ENCODE peak calls at places on chromosomes 16 and 17, in ten cellular contexts. One of them, this sample, is unnamed.

GRCh38 chr17:81708739-81709185 is 3.3 kb upstream of the SLC25A10 start:
- DNase-seq in AG09319: no peak
- DNase-seq in mucosa of descending colon: no peak
- DNase-seq in kidney epithelial cell: no peak
- DNase-seq in stomach: no peak
- DNase-seq in Calu3: no peak
- DNase-seq in H9: no peak
- DNase-seq in glutamatergic neuron: no peak
- DNase-seq in K562: no peak
- DNase-seq in B cell: no peak
- DNase-seq in this sample: no peak

GRCh38 chr16:34054969-34055368 is 595.6 kb downstream of the TP53TG3F start:
- DNase-seq in H9: no peak
- DNase-seq in B cell: no peak
- DNase-seq in AG09319: no peak
- DNase-seq in glutamatergic neuron: no peak
- DNase-seq in kidney epithelial cell: no peak
- DNase-seq in mucosa of descending colon: no peak
- DNase-seq in stomach: no peak
- DNase-seq in Calu3: no peak
- DNase-seq in K562: no peak
- DNase-seq in this sample: no peak

GRCh38 chr17:43860077-43860725 is 13.2 kb downstream of the CD300LG start:
- DNase-seq in AG09319: no peak
- DNase-seq in K562: no peak
- DNase-seq in kidney epithelial cell: no peak
- DNase-seq in B cell: no peak
- DNase-seq in mucosa of descending colon: no peak
- DNase-seq in glutamatergic neuron: no peak
- DNase-seq in Calu3: no peak
- DNase-seq in H9: no peak
- DNase-seq in stomach: no peak
- DNase-seq in this sample: peak

GRCh38 chr16:88743693-88744519 is 37.6 kb downstream of the CTU2 start:
- DNase-seq in glutamatergic neuron: peak
- DNase-seq in mucosa of descending colon: peak
- DNase-seq in Calu3: peak
- DNase-seq in stomach: peak
- DNase-seq in kidney epithelial cell: no peak
- DNase-seq in K562: peak
- DNase-seq in B cell: peak
- DNase-seq in H9: peak
- DNase-seq in AG09319: peak
- DNase-seq in this sample: peak

GRCh38 chr17:80195671-80196529 is 24.2 kb downstream of the SGSH start:
- DNase-seq in H9: peak
- DNase-seq in Calu3: peak
- DNase-seq in kidney epithelial cell: no peak
- DNase-seq in glutamatergic neuron: no peak
- DNase-seq in mucosa of descending colon: peak
- DNase-seq in K562: peak
- DNase-seq in AG09319: no peak
- DNase-seq in stomach: no peak
- DNase-seq in B cell: peak
- DNase-seq in this sample: peak

GRCh38 chr16:67447508-67448076 is 16.7 kb downstream of the HSD11B2 start:
- DNase-seq in kidney epithelial cell: no peak
- DNase-seq in H9: peak
- DNase-seq in K562: peak
- DNase-seq in B cell: peak
- DNase-seq in glutamatergic neuron: no peak
- DNase-seq in Calu3: peak
- DNase-seq in stomach: peak
- DNase-seq in mucosa of descending colon: peak
- DNase-seq in AG09319: no peak
- DNase-seq in this sample: peak

GRCh38 chr17:28912938-28913333 is 10.1 kb upstream of the DHRS13 start:
- DNase-seq in H9: no peak
- DNase-seq in kidney epithelial cell: no peak
- DNase-seq in stomach: no peak
- DNase-seq in glutamatergic neuron: no peak
- DNase-seq in K562: no peak
- DNase-seq in B cell: peak
- DNase-seq in AG09319: no peak
- DNase-seq in mucosa of descending colon: no peak
- DNase-seq in Calu3: no peak
- DNase-seq in this sample: no peak

GRCh38 chr17:63645775-63646491 is 23.7 kb downstream of the MAP3K3 start:
- DNase-seq in Calu3: no peak
- DNase-seq in K562: no peak
- DNase-seq in kidney epithelial cell: no peak
- DNase-seq in stomach: no peak
- DNase-seq in mucosa of descending colon: no peak
- DNase-seq in H9: no peak
- DNase-seq in AG09319: no peak
- DNase-seq in glutamatergic neuron: no peak
- DNase-seq in B cell: no peak
- DNase-seq in this sample: no peak

GRCh38 chr16:10388987-10389386 is 3.1 kb downstream of the ATF7IP2 start:
- DNase-seq in K562: no peak
- DNase-seq in mucosa of descending colon: no peak
- DNase-seq in B cell: no peak
- DNase-seq in stomach: no peak
- DNase-seq in Calu3: no peak
- DNase-seq in glutamatergic neuron: no peak
- DNase-seq in kidney epithelial cell: no peak
- DNase-seq in H9: no peak
- DNase-seq in AG09319: no peak
- DNase-seq in this sample: no peak

GRCh38 chr16:10386517-10387377 is 886 bp downstream of the ATF7IP2 start:
- DNase-seq in mucosa of descending colon: no peak
- DNase-seq in stomach: no peak
- DNase-seq in glutamatergic neuron: no peak
- DNase-seq in K562: no peak
- DNase-seq in B cell: no peak
- DNase-seq in H9: no peak
- DNase-seq in AG09319: no peak
- DNase-seq in Calu3: no peak
- DNase-seq in kidney epithelial cell: no peak
- DNase-seq in this sample: no peak

GRCh38 chr16:10387378-10387681 is 1.5 kb downstream of the ATF7IP2 start:
- DNase-seq in glutamatergic neuron: no peak
- DNase-seq in B cell: no peak
- DNase-seq in stomach: no peak
- DNase-seq in kidney epithelial cell: no peak
- DNase-seq in AG09319: no peak
- DNase-seq in H9: no peak
- DNase-seq in K562: no peak
- DNase-seq in mucosa of descending colon: no peak
- DNase-seq in Calu3: no peak
- DNase-seq in this sample: no peak

GRCh38 chr16:10385725-10386516 is at the start of gene ATF7IP2:
- DNase-seq in H9: peak
- DNase-seq in K562: peak
- DNase-seq in mucosa of descending colon: peak
- DNase-seq in stomach: peak
- DNase-seq in kidney epithelial cell: peak
- DNase-seq in AG09319: peak
- DNase-seq in B cell: peak
- DNase-seq in glutamatergic neuron: peak
- DNase-seq in Calu3: peak
- DNase-seq in this sample: peak

DNA sequence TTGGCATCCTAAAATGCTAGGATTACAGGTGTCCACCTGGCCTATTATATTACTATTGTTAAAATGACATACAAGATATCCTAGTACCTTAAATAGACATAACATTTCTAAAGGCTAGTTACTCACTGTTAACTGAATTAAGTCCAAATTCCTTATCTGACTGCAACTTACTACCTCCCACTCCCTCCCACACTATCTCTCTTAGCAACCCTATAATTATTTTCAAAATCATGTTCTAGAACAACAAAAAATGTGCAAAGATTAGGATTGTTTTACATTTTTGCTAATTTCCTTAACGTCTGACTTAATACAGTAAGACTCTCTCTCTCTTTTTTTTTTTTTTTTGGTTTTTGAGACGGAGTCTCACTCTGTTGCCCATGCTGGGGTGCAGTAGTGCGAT is 2.2 kb upstream of the ATF7IP2 start:
- DNase-seq in stomach: no peak
- DNase-seq in Calu3: no peak
- DNase-seq in kidney epithelial cell: no peak
- DNase-seq in mucosa of descending colon: no peak
- DNase-seq in glutamatergic neuron: no peak
- DNase-seq in AG09319: no peak
- DNase-seq in H9: no peak
- DNase-seq in K562: no peak
- DNase-seq in B cell: no peak
- DNase-seq in this sample: no peak
- TF ChIP-seq CTCF in stomach: no peak
- TF ChIP-seq CTCF in Calu3: no peak
- TF ChIP-seq CTCF in kidney epithelial cell: no peak
- TF ChIP-seq CTCF in mucosa of descending colon: no peak
- TF ChIP-seq CTCF in glutamatergic neuron: no peak
- TF ChIP-seq CTCF in AG09319: no peak
- TF ChIP-seq CTCF in H9: no peak
- TF ChIP-seq CTCF in K562: no peak
- TF ChIP-seq CTCF in B cell: no peak
- TF ChIP-seq CTCF in this sample: no peak

DNA sequence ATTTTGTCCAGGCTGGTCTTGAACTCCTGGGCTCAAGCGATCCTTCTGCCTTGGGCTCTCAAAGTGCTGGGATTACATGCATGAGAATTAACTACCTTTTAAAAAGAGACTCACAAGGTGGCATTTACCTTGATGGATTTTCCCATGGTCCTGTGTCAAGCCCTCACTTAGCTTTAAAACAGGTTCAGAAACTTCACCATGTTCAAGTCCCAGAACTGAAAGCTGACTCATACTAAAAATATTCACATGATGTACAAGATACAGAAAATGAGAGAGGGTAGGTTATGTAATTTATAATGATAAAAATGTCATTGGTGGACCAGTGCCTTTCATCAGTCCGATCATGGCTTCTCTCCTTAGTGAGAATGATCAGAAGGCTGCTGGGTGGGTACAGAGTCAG is 4.3 kb upstream of the AKAP1 start:
- DNase-seq in Calu3: no peak
- DNase-seq in K562: no peak
- DNase-seq in B cell: no peak
- DNase-seq in AG09319: no peak
- DNase-seq in kidney epithelial cell: no peak
- DNase-seq in stomach: no peak
- DNase-seq in H9: no peak
- DNase-seq in mucosa of descending colon: no peak
- DNase-seq in glutamatergic neuron: no peak
- DNase-seq in this sample: no peak
- TF ChIP-seq CTCF in Calu3: no peak
- TF ChIP-seq CTCF in K562: no peak
- TF ChIP-seq CTCF in B cell: no peak
- TF ChIP-seq CTCF in AG09319: no peak
- TF ChIP-seq CTCF in kidney epithelial cell: no peak
- TF ChIP-seq CTCF in stomach: no peak
- TF ChIP-seq CTCF in H9: no peak
- TF ChIP-seq CTCF in mucosa of descending colon: no peak
- TF ChIP-seq CTCF in glutamatergic neuron: no peak
- TF ChIP-seq CTCF in this sample: no peak

GRCh38 chr16:59410451-59410850 is 676.3 kb upstream of the GOT2 start:
- DNase-seq in stomach: no peak
- DNase-seq in K562: no peak
- DNase-seq in glutamatergic neuron: no peak
- DNase-seq in B cell: no peak
- DNase-seq in Calu3: no peak
- DNase-seq in kidney epithelial cell: no peak
- DNase-seq in mucosa of descending colon: no peak
- DNase-seq in AG09319: no peak
- DNase-seq in H9: no peak
- DNase-seq in this sample: no peak

GRCh38 chr16:59400830-59401229 is 666.7 kb upstream of the GOT2 start:
- DNase-seq in AG09319: no peak
- DNase-seq in kidney epithelial cell: no peak
- DNase-seq in mucosa of descending colon: no peak
- DNase-seq in B cell: no peak
- DNase-seq in Calu3: no peak
- DNase-seq in K562: no peak
- DNase-seq in glutamatergic neuron: no peak
- DNase-seq in H9: no peak
- DNase-seq in stomach: no peak
- DNase-seq in this sample: no peak

DNA sequence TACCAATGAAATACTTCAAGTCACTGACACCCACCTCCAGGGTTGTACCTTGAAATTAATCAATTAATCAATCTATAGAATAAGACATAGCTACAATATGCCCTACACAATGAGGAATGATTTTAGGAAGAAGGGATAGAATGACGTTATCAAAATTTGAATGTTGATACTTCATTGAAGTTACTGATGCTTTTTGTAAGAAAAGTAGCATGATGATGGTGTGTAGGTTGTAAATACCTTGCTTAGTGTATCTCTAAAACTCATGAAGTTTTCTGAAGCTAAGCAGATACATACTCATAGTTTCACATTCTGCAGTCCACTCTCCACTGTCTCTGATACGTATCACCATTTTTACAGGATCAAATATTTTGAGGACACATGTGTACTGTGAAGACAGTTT is 670.4 kb upstream of the GOT2 start:
- DNase-seq in stomach: no peak
- DNase-seq in B cell: no peak
- DNase-seq in glutamatergic neuron: no peak
- DNase-seq in K562: no peak
- DNase-seq in AG09319: no peak
- DNase-seq in Calu3: no peak
- DNase-seq in mucosa of descending colon: no peak
- DNase-seq in kidney epithelial cell: no peak
- DNase-seq in H9: no peak
- DNase-seq in this sample: no peak
- TF ChIP-seq CTCF in stomach: no peak
- TF ChIP-seq CTCF in B cell: no peak
- TF ChIP-seq CTCF in glutamatergic neuron: no peak
- TF ChIP-seq CTCF in K562: no peak
- TF ChIP-seq CTCF in AG09319: no peak
- TF ChIP-seq CTCF in Calu3: no peak
- TF ChIP-seq CTCF in mucosa of descending colon: no peak
- TF ChIP-seq CTCF in kidney epithelial cell: no peak
- TF ChIP-seq CTCF in H9: no peak
- TF ChIP-seq CTCF in this sample: no peak

GRCh38 chr16:78192734-78193133 is 93.3 kb downstream of the WWOX start:
- DNase-seq in glutamatergic neuron: no peak
- DNase-seq in Calu3: no peak
- DNase-seq in K562: no peak
- DNase-seq in stomach: no peak
- DNase-seq in AG09319: no peak
- DNase-seq in H9: no peak
- DNase-seq in B cell: no peak
- DNase-seq in mucosa of descending colon: no peak
- DNase-seq in kidney epithelial cell: no peak
- DNase-seq in this sample: no peak

GRCh38 chr16:78194948-78195347 is 95.5 kb downstream of the WWOX start:
- DNase-seq in Calu3: no peak
- DNase-seq in H9: no peak
- DNase-seq in kidney epithelial cell: no peak
- DNase-seq in B cell: no peak
- DNase-seq in AG09319: no peak
- DNase-seq in K562: no peak
- DNase-seq in mucosa of descending colon: no peak
- DNase-seq in glutamatergic neuron: no peak
- DNase-seq in stomach: no peak
- DNase-seq in this sample: no peak

GRCh38 chr16:78196527-78196926 is 97.1 kb downstream of the WWOX start:
- DNase-seq in H9: no peak
- DNase-seq in kidney epithelial cell: no peak
- DNase-seq in stomach: no peak
- DNase-seq in glutamatergic neuron: no peak
- DNase-seq in K562: no peak
- DNase-seq in mucosa of descending colon: no peak
- DNase-seq in Calu3: no peak
- DNase-seq in B cell: no peak
- DNase-seq in AG09319: no peak
- DNase-seq in this sample: no peak

GRCh38 chr16:78198299-78198698 is 98.8 kb downstream of the WWOX start:
- DNase-seq in H9: no peak
- DNase-seq in glutamatergic neuron: no peak
- DNase-seq in AG09319: no peak
- DNase-seq in kidney epithelial cell: no peak
- DNase-seq in K562: no peak
- DNase-seq in stomach: no peak
- DNase-seq in B cell: no peak
- DNase-seq in mucosa of descending colon: no peak
- DNase-seq in Calu3: no peak
- DNase-seq in this sample: no peak

DNA sequence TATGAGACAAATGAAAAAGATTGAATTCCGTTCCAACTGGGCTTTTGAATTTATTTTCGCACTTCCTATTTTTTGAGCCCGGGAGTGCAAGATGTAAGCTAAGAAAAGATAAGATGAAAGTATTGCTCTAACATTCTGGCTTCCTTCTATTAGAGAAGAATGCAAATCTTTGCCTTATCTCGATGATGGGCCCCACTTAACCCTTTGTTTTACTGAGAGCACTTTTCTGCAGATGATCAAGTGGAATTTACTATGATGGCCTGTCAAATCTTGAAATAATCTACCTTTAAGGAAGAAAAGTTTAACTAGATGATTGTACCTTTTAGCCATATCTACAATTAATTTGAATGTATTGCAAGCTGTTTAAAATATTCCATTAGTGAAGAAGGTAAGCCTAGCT is 96.4 kb downstream of the WWOX start:
- DNase-seq in mucosa of descending colon: no peak
- DNase-seq in Calu3: no peak
- DNase-seq in stomach: no peak
- DNase-seq in AG09319: no peak
- DNase-seq in K562: no peak
- DNase-seq in glutamatergic neuron: no peak
- DNase-seq in H9: no peak
- DNase-seq in kidney epithelial cell: no peak
- DNase-seq in B cell: no peak
- DNase-seq in this sample: no peak
- TF ChIP-seq CTCF in mucosa of descending colon: no peak
- TF ChIP-seq CTCF in Calu3: no peak
- TF ChIP-seq CTCF in stomach: no peak
- TF ChIP-seq CTCF in AG09319: no peak
- TF ChIP-seq CTCF in K562: no peak
- TF ChIP-seq CTCF in glutamatergic neuron: no peak
- TF ChIP-seq CTCF in H9: no peak
- TF ChIP-seq CTCF in kidney epithelial cell: no peak
- TF ChIP-seq CTCF in B cell: no peak
- TF ChIP-seq CTCF in this sample: no peak

This sample was measured in activated CD8-positive, alpha-beta T cell treated with anti-CD3 and anti-CD28 coated beads for 36 hours.